ENCODE peak calls at places on chromosomes 16 and 17, in ten cellular contexts. W is ovary, E is stomach, Y is uterus, A is tibial nerve, Z is breast epithelium, T is spleen, I is esophagus squamous epithelium, L is adrenal gland, X is prostate gland. K is an unnamed sample. For H3K4me1, the result is how much of the 10 kb centered on the place peaks cover.

GRCh38 chr16:82756283-82756599 is 129.5 kb downstream of the CDH13 start:
- DNase-seq in T (no peak), I (no peak), L (no peak), Y (no peak), X (no peak), W (no peak), A (no peak), E (no peak), Z (no peak), K (no peak)

GRCh38 chr17:18224428-18225120 is 861 bp upstream of the LLGL1 start:
- DNase-seq in X (no peak), T (no peak), L (peak), Z (no peak), A (no peak), W (peak), E (no peak), Y (peak), I (no peak), K (no peak)

GRCh38 chr17:7438050-7438614 is 1.2 kb upstream of the FGF11 start:
- DNase-seq in E (peak), A (no peak), X (peak), Z (peak), I (no peak), Y (peak), W (peak), T (peak), L (peak), K (peak)

GRCh38 chr16:25135239-25135878 is 23.8 kb downstream of the LCMT1 start:
- DNase-seq in I (no peak), Y (no peak), W (no peak), E (no peak), L (no peak), Z (no peak), X (no peak), A (no peak), T (no peak), K (no peak)

GRCh38 chr17:39152134-39152884 is 872 bp upstream of the PLXDC1 start:
- DNase-seq in E (no peak), Y (no peak), Z (no peak), X (no peak), I (no peak), A (no peak), W (peak), L (no peak), T (no peak), K (peak)

GRCh38 chr16:86676216-86676800 is 98.0 kb downstream of the FOXL1 start:
- DNase-seq in Z (no peak), L (no peak), E (no peak), I (no peak), W (no peak), A (no peak), Y (no peak), X (no peak), T (no peak), K (no peak)

GRCh38 chr17:16873654-16874035 is 98.3 kb downstream of the TNFRSF13B start:
- DNase-seq in L (no peak), Z (no peak), Y (no peak), A (no peak), T (no peak), X (no peak), W (no peak), I (no peak), E (no peak), K (no peak)

GRCh38 chr17:18140648-18141047 is 32.1 kb downstream of the MYO15A start:
- DNase-seq in Z (no peak), T (no peak), Y (no peak), I (no peak), E (no peak), W (no peak), A (no peak), X (no peak), L (no peak), K (no peak)

GRCh38 chr16:79282806-79283205 is 317.7 kb downstream of the MAF start:
- DNase-seq in W (no peak), Z (no peak), X (no peak), A (no peak), I (no peak), L (no peak), Y (no peak), E (no peak), T (no peak), K (no peak)

GRCh38 chr16:82562183-82562677 is 64.5 kb upstream of the CDH13 start:
- DNase-seq in I (no peak), L (no peak), Z (no peak), T (no peak), A (no peak), E (no peak), Y (no peak), X (no peak), W (no peak), K (no peak)

GRCh38 chr16:425082-425718 is at the start of gene RAB11FIP3:
- DNase-seq in L (peak), W (peak), E (peak), T (peak), Z (peak), Y (peak), X (peak), A (peak), I (no peak), K (peak)

GRCh38 chr17:32099686-32100085 is 42.6 kb upstream of the RHOT1 start:
- DNase-seq in I (no peak), L (no peak), A (no peak), W (no peak), T (no peak), E (no peak), Z (no peak), Y (no peak), X (no peak), K (no peak)

GRCh38 chr16:48538746-48539484 is 71.1 kb downstream of the N4BP1 start:
- DNase-seq in L (no peak), T (no peak), Z (no peak), A (no peak), X (no peak), W (no peak), E (no peak), I (no peak), Y (no peak), K (no peak)

GRCh38 chr17:1012823-1013728 is 16.1 kb downstream of the TIMM22 start:
- DNase-seq in Z (no peak), L (no peak), W (no peak), E (no peak), I (no peak), T (peak), X (no peak), Y (no peak), A (no peak), K (no peak)

GRCh38 chr17:1010586-1010985 is 13.7 kb downstream of the TIMM22 start:
- DNase-seq in Z (no peak), W (no peak), Y (no peak), E (no peak), A (no peak), T (peak), X (no peak), I (no peak), L (no peak), K (no peak)

GRCh38 chr17:1013729-1014090 is 16.8 kb downstream of the TIMM22 start:
- DNase-seq in T (no peak), L (no peak), E (no peak), W (no peak), A (no peak), X (no peak), I (no peak), Z (no peak), Y (no peak), K (no peak)

GRCh38 chr17:1011138-1011537 is 14.2 kb downstream of the TIMM22 start:
- DNase-seq in W (no peak), I (no peak), Z (no peak), X (no peak), T (no peak), L (no peak), E (no peak), A (no peak), Y (no peak), K (no peak)

DNA sequence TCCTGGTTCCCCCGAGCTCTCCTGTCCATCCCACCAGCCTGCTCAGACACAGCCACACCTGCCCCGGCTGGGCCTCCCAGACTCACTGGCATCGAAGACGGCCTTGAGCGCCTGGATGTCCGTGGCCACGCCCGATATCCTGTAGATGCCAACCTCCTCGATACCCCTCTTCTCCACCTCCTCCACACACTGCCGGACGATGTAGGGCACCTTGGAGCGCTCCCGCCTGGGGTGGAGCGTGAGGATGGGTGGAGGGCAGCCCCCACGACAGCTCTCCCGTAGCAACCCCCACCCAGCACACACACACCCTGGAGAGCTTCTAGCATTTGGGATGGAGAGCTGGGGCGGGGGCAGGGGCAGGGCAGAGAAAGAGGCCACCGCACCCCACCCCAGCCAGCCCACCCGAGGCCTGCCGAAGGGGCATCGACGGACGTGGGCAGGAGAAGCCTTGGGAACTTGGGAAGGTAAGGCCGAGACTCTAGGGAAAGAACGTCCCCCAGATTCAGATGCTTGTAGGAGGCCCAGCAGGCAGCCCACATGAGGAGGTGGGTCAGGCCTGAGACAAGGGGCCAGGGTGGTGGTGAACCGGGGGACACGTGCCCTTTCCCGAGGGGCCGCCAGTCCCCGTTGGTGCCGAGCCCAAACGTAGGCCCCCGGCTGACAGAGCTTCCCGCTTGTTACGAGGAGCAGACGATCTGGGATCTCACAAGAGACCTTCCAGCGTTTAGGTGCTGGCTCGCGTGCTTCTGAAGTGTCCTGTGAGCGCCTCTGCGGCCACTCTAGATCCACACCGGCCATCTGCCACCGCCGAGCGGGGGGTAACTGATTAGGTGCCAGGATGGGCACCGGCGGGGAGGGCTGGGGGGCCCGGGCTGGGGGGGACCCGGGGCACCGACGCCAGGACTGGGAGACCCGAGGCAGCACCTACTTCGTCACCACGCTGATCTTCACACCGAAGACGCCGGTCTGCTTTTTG is 15.1 kb downstream of the TIMM22 start:
- DNase-seq in A (no peak), T (peak), I (no peak), Y (no peak), E (no peak), W (no peak), L (no peak), Z (no peak), X (no peak), K (no peak)
- H3K4me1 ChIP-seq in A (under half), T (under half), I (under half), Y (under half), E (under half), W (under half), L (under half), Z (under half), X (under half), K (under half)

DNA sequence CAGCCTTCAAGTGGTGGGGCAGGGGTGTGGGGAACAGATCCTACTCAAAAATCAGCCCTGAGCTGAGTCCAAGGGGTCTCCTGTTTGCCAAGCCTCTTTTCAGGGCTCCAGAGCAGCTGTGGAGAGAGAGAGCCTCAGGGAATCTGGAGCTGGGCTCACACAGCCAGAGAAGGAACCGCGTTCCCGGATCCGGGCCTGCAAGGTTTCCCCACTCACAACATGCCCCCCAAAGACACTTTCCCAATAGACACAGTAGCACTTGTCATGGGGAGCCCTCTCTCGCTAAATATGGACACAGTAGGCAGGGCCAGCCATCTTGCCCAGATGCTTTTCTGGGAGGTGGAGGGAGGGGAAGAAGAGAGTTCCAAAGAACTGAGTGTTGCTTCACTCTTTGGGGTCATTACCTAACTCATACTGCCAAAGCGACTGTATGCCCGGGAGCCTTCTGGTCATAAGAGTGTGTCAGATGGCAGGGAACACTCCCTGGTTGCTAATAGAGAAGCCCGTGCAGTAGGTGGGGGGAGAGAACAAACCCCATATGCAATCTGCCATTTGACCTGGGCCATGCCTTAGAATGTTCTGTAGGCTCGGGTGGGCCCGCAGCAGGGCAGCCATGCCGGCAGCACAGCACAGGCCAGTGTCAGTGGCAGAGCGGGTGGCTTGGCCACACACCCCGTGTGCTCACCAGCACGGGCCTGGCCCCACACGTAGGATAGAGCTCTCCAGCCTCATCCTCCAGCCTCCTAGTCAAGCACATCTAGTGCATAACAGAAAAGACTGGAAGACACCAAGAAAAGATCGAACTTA is 120.6 kb downstream of the SOCS1 start:
- DNase-seq in L (no peak), X (no peak), E (no peak), Z (peak), I (no peak), W (no peak), Y (no peak), A (no peak), T (no peak), K (no peak)
- H3K4me3 ChIP-seq in L (no peak), X (no peak), E (no peak), Z (no peak), I (no peak), W (no peak), Y (no peak), A (no peak), T (no peak), K (no peak)

GRCh38 chr16:31198207-31198882 is 4.2 kb downstream of the PYCARD start:
- DNase-seq in W (no peak), Y (no peak), T (peak), X (no peak), A (no peak), I (no peak), L (no peak), E (no peak), Z (no peak), K (no peak)

GRCh38 chr16:31202402-31203385 is at the start of gene PYCARD:
- DNase-seq in X (peak), T (peak), Z (no peak), L (no peak), I (no peak), E (peak), Y (peak), A (peak), W (peak), K (peak)

GRCh38 chr16:31199430-31200041 is 3.0 kb downstream of the PYCARD start:
- DNase-seq in W (no peak), E (no peak), L (no peak), T (peak), Y (no peak), X (no peak), I (no peak), Z (no peak), A (no peak), K (no peak)

GRCh38 chr16:31201511-31202401 is 804 bp downstream of the PYCARD start:
- DNase-seq in T (peak), X (no peak), L (no peak), W (peak), I (no peak), Y (no peak), A (no peak), Z (no peak), E (peak), K (peak)

DNA sequence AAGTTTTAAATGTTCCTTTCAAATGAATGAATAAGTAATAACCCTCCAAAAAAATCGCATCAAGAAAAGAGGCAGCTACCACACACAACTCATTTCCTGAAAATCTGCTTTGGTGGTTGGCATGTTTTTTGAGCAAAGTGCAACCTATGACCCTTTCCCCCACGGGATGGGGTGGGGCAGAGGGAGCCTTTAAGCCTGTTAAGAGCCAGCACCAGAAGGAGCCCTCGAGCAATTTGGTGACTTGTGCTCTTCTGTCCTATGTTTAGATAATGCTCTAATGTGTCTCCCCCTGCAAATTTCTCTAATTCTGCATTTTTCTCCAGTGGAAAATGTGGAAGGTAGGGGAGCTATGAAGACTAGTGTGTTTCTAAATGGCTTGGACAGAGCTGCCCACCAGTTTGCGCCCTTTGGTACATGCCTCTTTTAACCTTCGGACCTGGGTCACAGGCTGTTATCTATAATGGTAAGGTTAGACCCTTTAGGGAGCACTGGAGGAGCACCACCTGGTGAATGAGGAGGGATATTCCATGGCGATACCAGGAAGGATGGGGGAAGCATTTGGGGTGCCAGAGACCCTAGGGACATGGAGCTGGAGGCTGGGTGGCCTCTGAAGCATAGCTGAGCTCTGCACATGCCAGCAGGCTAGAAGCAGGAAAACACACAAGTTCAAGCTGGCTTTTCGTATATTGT is 1.6 kb downstream of the PYCARD start:
- DNase-seq in Z (no peak), E (no peak), A (no peak), I (no peak), T (peak), Y (no peak), W (no peak), L (no peak), X (no peak), K (peak)
- TF ChIP-seq POLR2A in Z (no peak), E (no peak), A (no peak), I (no peak), T (no peak), Y (no peak), W (no peak), L (no peak), X (no peak), K (no peak)

DNA sequence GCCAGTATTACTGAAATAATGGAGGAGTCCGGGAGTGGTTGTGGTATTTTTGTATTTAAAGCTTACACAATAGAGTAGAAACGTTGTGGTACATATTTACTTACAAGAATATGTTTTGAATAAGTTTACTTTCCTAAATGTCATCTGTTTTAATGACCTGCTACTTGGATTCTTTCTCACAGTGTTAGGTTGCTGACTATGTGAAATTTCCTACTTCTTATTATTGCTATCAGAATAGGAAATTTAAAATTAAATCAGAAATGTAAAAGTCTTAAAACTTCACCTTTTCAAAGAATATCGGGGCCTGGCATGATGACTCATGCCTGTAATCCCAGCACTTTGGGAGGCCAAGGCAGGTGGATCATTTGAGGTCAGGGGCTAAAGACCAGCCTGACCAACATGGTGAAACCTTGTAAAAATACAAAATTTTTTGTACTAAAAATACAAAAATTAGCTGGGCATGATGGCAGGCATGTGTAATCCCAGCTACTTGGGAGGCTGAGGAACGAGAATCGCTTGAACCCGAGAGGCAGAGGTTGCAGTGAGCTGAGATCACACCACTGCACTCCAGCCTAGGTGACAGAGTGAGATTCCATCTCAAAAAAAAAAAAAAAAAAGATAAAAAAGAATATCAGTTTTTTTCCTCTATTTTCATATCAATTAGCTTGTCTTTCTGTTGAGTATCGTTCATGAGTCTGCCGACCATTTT is 77.8 kb downstream of the VMP1 start:
- DNase-seq in Y (no peak), X (no peak), A (no peak), L (no peak), W (no peak), Z (no peak), I (no peak), E (no peak), T (no peak), K (no peak)
- H3K4me1 ChIP-seq in Y (under half), X (under half), A (half or more), L (half or more), W (under half), Z (under half), I (under half), E (half or more), T (under half), K (under half)

GRCh38 chr17:9003355-9004131 is 17.8 kb upstream of the NTN1 start:
- DNase-seq in W (no peak), I (no peak), A (no peak), L (no peak), Y (no peak), Z (no peak), X (no peak), E (no peak), T (no peak), K (no peak)
- H3K4me3 ChIP-seq in W (peak), I (peak), A (peak), L (peak), Y (peak), Z (peak), X (peak), E (peak), T (peak), K (peak)

GRCh38 chr17:66228887-66229782 is at the start of gene APOH:
- DNase-seq in E (no peak), T (no peak), X (no peak), W (no peak), Z (no peak), L (no peak), I (no peak), A (no peak), Y (no peak), K (no peak)
- TF ChIP-seq POLR2A in E (no peak), T (no peak), X (no peak), W (no peak), Z (no peak), L (no peak), I (no peak), A (no peak), Y (no peak), K (no peak)

GRCh38 chr17:42477173-42477572 is 18.5 kb downstream of the ATP6V0A1 start:
- DNase-seq in L (no peak), W (no peak), X (no peak), T (no peak), A (no peak), Z (no peak), E (no peak), Y (no peak), I (no peak), K (no peak)

GRCh38 chr17:42475853-42476252 is 17.2 kb downstream of the ATP6V0A1 start:
- DNase-seq in Z (no peak), Y (no peak), L (no peak), E (no peak), T (no peak), X (no peak), A (no peak), I (no peak), W (no peak), K (no peak)

GRCh38 chr17:42472709-42473521 is 14.2 kb downstream of the ATP6V0A1 start:
- DNase-seq in I (no peak), T (no peak), W (no peak), A (no peak), E (no peak), Y (no peak), L (no peak), X (no peak), Z (no peak), K (no peak)

GRCh38 chr17:42474270-42474669 is 15.6 kb downstream of the ATP6V0A1 start:
- DNase-seq in E (peak), Y (no peak), A (no peak), I (no peak), T (no peak), W (no peak), Z (no peak), X (no peak), L (no peak), K (no peak)

DNA sequence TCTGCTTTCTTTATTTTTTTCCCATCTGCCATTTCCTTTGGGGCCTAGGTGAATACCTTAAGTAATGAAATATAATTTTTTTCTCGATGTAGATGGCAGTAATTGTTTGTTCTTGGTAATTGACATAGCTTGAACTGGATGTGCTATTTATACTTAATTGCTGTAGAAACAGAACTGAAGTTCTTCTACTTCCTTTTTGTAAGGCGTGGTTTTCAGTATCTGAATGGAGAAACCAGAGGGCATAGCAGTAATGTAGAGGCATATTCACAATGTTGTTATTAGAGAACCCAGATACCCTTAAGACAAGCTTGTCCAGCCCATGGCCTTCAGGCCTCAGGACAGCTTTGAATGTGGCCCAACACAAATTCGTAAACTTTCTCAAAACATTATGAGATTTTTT is 16.4 kb downstream of the ATP6V0A1 start:
- DNase-seq in A (no peak), Y (no peak), I (no peak), X (no peak), T (no peak), Z (no peak), L (no peak), W (no peak), E (no peak), K (no peak)
- H3K4me1 ChIP-seq in A (under half), Y (under half), I (under half), X (under half), T (under half), Z (under half), L (under half), W (under half), E (under half), K (under half)